ENCODE peak calls at places on chromosomes 7 and 10, in four cellular contexts. V is GM12865, P is stomach, T is body of pancreas. D is an unnamed sample.

GRCh38 chr10:7107287-7107686 is 303.5 kb downstream of the SFMBT2 start:
- DNase-seq in V (no peak), P (no peak), T (no peak), D (no peak)

GRCh38 chr10:110850990-110851389 is 20.7 kb upstream of the PDCD4 start:
- DNase-seq in V (no peak), P (no peak), T (no peak), D (no peak)

GRCh38 chr10:56286096-56286495 is 75.0 kb downstream of the ZWINT start:
- DNase-seq in V (no peak), P (no peak), T (no peak), D (no peak)

GRCh38 chr7:73717991-73718405 is 1.5 kb downstream of the STX1A start:
- DNase-seq in V (peak; percentile 57), P (no peak), T (no peak), D (no peak)

GRCh38 chr10:107148906-107149305 is 15.6 kb downstream of the SORCS1 start:
- DNase-seq in V (peak; percentile 35), P (no peak), T (no peak), D (no peak)

GRCh38 chr7:125491137-125491536 is 561.5 kb upstream of the POT1 start:
- DNase-seq in V (no peak), P (no peak), T (no peak), D (no peak)

GRCh38 chr7:92837214-92837749 is 909 bp upstream of the CDK6 start:
- DNase-seq in V (no peak), P (no peak), T (no peak), D (no peak)

GRCh38 chr10:126133906-126134703 is 237.7 kb downstream of the FANK1 start:
- DNase-seq in V (no peak), P (no peak), T (no peak), D (no peak)

GRCh38 chr10:132701846-132702190 is 84.1 kb downstream of the NKX6-2 start:
- DNase-seq in V (no peak), P (no peak), T (no peak), D (no peak)

GRCh38 chr7:136495081-136495480 is 373.4 kb upstream of the CHRM2 start:
- DNase-seq in V (no peak), P (no peak), T (no peak), D (no peak)

GRCh38 chr10:4586756-4587155 is 239.3 kb upstream of the AKR1E2 start:
- DNase-seq in V (no peak), P (no peak), T (no peak), D (no peak)

GRCh38 chr7:81598951-81599350 is 170.9 kb downstream of the HGF start:
- DNase-seq in V (no peak), P (no peak), T (no peak), D (no peak)

GRCh38 chr10:132142396-132143161 is 44.2 kb upstream of the DPYSL4 start:
- DNase-seq in V (peak; percentile 9), P (peak; percentile 47), T (peak; percentile 61), D (peak; percentile 89)

GRCh38 chr7:90209776-90210175 is 1.8 kb upstream of the STEAP2 start:
- DNase-seq in V (no peak), P (no peak), T (no peak), D (no peak)

GRCh38 chr7:38374507-38374906 is 101.1 kb upstream of the TARP start:
- DNase-seq in V (peak; percentile 69), P (no peak), T (no peak), D (peak; percentile 58)

GRCh38 chr7:100563809-100564400 is 9.8 kb downstream of the SAP25 start:
- DNase-seq in V (peak; percentile 81), P (peak; percentile 89), T (peak; percentile 87), D (peak; percentile 86)

GRCh38 chr7:24981544-24981951 is 1.6 kb upstream of the OSBPL3 start:
- DNase-seq in V (peak; percentile 77), P (peak; percentile 62), T (peak; percentile 57), D (peak; percentile 38)

GRCh38 chr7:27759491-27759890 is 19.5 kb downstream of the TAX1BP1 start:
- DNase-seq in V (no peak), P (no peak), T (no peak), D (no peak)

GRCh38 chr10:132961864-132962622 is 19.7 kb upstream of the CFAP46 start:
- DNase-seq in V (peak; percentile 45), P (peak; percentile 73), T (peak; percentile 56), D (peak; percentile 75)

GRCh38 chr10:34520084-34520483 is 295.0 kb downstream of the PARD3 start:
- DNase-seq in V (no peak), P (no peak), T (no peak), D (no peak)

GRCh38 chr10:6844251-6844650 is 264.2 kb upstream of the PRKCQ start:
- DNase-seq in V (no peak), P (no peak), T (no peak), D (no peak)

GRCh38 chr10:61662794-61663259 is at the start of gene CABCOCO1:
- DNase-seq in V (no peak), P (peak; percentile 71), T (peak; percentile 39), D (no peak)

GRCh38 chr10:95187617-95188016 is 6.4 kb upstream of the ACSM6 start:
- DNase-seq in V (no peak), P (no peak), T (no peak), D (no peak)

GRCh38 chr10:95178797-95179196 is 15.2 kb upstream of the ACSM6 start:
- DNase-seq in V (no peak), P (no peak), T (no peak), D (no peak)

GRCh38 chr10:95183132-95183450 is 10.9 kb upstream of the ACSM6 start:
- DNase-seq in V (no peak), P (no peak), T (no peak), D (no peak)

GRCh38 chr10:95181731-95182130 is 12.3 kb upstream of the ACSM6 start:
- DNase-seq in V (no peak), P (no peak), T (no peak), D (no peak)

GRCh38 chr10:95183451-95184230 is 10.4 kb upstream of the ACSM6 start:
- DNase-seq in V (peak; percentile 93), P (peak; percentile 92), T (peak; percentile 91), D (peak; percentile 96)
- TF ChIP-seq CTCF in V (peak; percentile 96), P (no peak), T (peak; percentile 99), D (peak; percentile 98)

GRCh38 chr7:115346685-115347084 is 424.8 kb downstream of the MDFIC start:
- DNase-seq in V (no peak), P (no peak), T (no peak), D (no peak)

GRCh38 chr7:115338016-115338415 is 416.1 kb downstream of the MDFIC start:
- DNase-seq in V (no peak), P (no peak), T (no peak), D (no peak)

GRCh38 chr7:115340828-115341227 is 418.9 kb downstream of the MDFIC start:
- DNase-seq in V (no peak), P (no peak), T (no peak), D (no peak)
- TF ChIP-seq CTCF in V (peak; percentile 31), P (no peak), T (no peak), D (no peak)

GRCh38 chr10:25934673-25935139 is 677 bp downstream of the MYO3A start:
- DNase-seq in V (peak; percentile 3), P (no peak), T (peak; percentile 18), D (peak; percentile 58)
- TF ChIP-seq CTCF in V (no peak), P (no peak), T (peak; percentile 46), D (peak; percentile 43)

GRCh38 chr10:71632896-71633600 is 86.5 kb downstream of the C10orf105 start:
- DNase-seq in V (no peak), P (no peak), T (no peak), D (no peak)
- TF ChIP-seq CTCF in V (no peak), P (no peak), T (no peak), D (no peak)

DNA sequence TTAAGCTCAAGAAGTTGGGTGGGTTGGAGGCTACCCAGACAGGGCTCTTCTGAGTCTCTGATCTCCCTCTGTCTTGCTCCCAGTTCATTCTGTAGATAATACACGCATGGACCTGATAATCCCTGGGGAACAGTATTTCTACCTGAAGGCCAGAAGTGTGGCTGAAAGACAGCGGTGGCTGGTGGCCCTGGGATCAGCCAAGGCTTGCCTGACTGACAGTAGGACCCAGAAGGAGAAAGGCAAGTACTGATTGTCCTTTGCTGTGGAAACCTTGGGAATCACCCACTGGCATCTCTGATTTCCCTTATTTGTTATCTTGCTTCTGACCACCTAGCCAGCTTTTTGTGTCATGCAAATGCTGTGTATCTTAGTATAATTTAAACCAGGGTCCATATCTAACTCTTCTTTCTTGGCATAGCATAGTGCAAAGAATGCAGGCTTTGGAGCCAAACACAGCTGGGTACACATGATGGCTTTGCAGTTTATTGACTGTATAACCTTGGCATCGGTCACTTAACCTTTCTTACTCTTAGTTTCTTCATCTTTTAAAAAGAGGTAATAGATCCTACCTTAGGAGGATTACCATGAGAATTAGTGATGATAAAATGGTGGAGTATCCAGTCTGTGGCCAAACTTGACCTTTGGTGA is 18.0 kb downstream of the PLEKHA8 start:
- DNase-seq in V (no peak), P (no peak), T (peak; percentile 32), D (no peak)
- TF ChIP-seq CTCF in V (no peak), P (no peak), T (no peak), D (no peak)

D was measured in GM13977.